ENCODE peak calls at places on chromosomes 13 and 19, in ten cellular contexts. Y is uterus, D is GM12891, U is endothelial cell of umbilical vein, C is ovary, K is breast epithelium, V is lower leg skin, X is upper lobe of left lung, M is IMR-90, R is adrenal gland. E is an unnamed sample.

GRCh38 chr13:113539822-113540221 is 44.7 kb upstream of the TFDP1 start:
- DNase-seq in V (peak), K (no peak), U (no peak), R (no peak), D (no peak), M (no peak), Y (no peak), X (no peak), C (no peak), E (no peak)

GRCh38 chr13:76473552-76474134 is 412.6 kb downstream of the KCTD12 start:
- DNase-seq in D (peak), C (peak), U (peak), Y (peak), R (peak), V (peak), M (peak), X (peak), K (peak), E (peak)

GRCh38 chr19:48608798-48609263 is 2.3 kb downstream of the SPACA4 start:
- DNase-seq in Y (no peak), V (no peak), M (no peak), C (no peak), K (no peak), X (no peak), R (peak), D (peak), U (no peak), E (peak)

GRCh38 chr13:33260168-33261098 is 25.1 kb downstream of the STARD13 start:
- DNase-seq in Y (no peak), R (no peak), K (no peak), X (peak), V (no peak), D (no peak), C (no peak), M (peak), U (no peak), E (no peak)

GRCh38 chr19:37966211-37967072 is 59.4 kb downstream of the SIPA1L3 start:
- DNase-seq in C (no peak), M (peak), V (peak), R (no peak), X (no peak), D (no peak), K (peak), U (no peak), Y (no peak), E (no peak)

GRCh38 chr13:20960663-20961309 is 58.2 kb upstream of the XPO4 start:
- DNase-seq in C (no peak), R (no peak), Y (no peak), D (no peak), M (no peak), U (peak), K (no peak), V (peak), X (no peak), E (no peak)

GRCh38 chr13:76229281-76229680 is 593.2 kb downstream of the LMO7 start:
- DNase-seq in C (no peak), U (no peak), V (no peak), D (no peak), X (no peak), M (no peak), Y (no peak), K (no peak), R (no peak), E (no peak)

GRCh38 chr13:31043891-31044657 is 111.6 kb downstream of the TEX26 start:
- DNase-seq in D (peak), M (peak), U (peak), C (peak), X (peak), Y (peak), V (peak), K (peak), R (peak), E (peak)

GRCh38 chr13:114131581-114132418 is 623 bp downstream of the RASA3 start:
- DNase-seq in Y (peak), V (no peak), D (no peak), M (no peak), K (no peak), U (no peak), X (no peak), C (no peak), R (no peak), E (no peak)

GRCh38 chr19:10112037-10112751 is 701 bp downstream of the P2RY11 start:
- DNase-seq in V (no peak), D (no peak), R (no peak), M (no peak), K (no peak), X (peak), C (no peak), U (no peak), Y (no peak), E (no peak)

GRCh38 chr13:36975172-36975571 is 24.0 kb downstream of the ALG5 start:
- DNase-seq in M (no peak), K (no peak), Y (no peak), V (no peak), D (no peak), R (no peak), U (no peak), X (no peak), C (no peak), E (no peak)

GRCh38 chr19:4033028-4033956 is 25.8 kb downstream of the PIAS4 start:
- DNase-seq in U (no peak), C (no peak), X (no peak), K (no peak), M (no peak), D (no peak), V (no peak), R (no peak), Y (no peak), E (no peak)

GRCh38 chr19:4776436-4777205 is 14.9 kb upstream of the FEM1A start:
- DNase-seq in Y (no peak), C (no peak), X (no peak), R (no peak), V (no peak), D (no peak), M (no peak), K (no peak), U (no peak), E (no peak)

GRCh38 chr19:54379187-54379678 is 14.5 kb upstream of the LAIR1 start:
- DNase-seq in C (no peak), D (no peak), U (no peak), Y (no peak), X (no peak), M (no peak), K (no peak), R (no peak), V (no peak), E (no peak)

GRCh38 chr13:53953205-53953604 is 924.6 kb downstream of the OLFM4 start:
- DNase-seq in R (no peak), V (no peak), Y (no peak), K (no peak), X (no peak), C (no peak), M (no peak), U (no peak), D (no peak), E (no peak)

GRCh38 chr19:42065051-42065450 is 5.0 kb downstream of the GRIK5 start:
- DNase-seq in K (no peak), M (no peak), U (no peak), R (no peak), C (no peak), Y (no peak), V (no peak), X (no peak), D (no peak), E (no peak)

GRCh38 chr13:44938854-44939253 is 50.4 kb downstream of the NUFIP1 start:
- DNase-seq in X (no peak), V (no peak), R (no peak), Y (no peak), M (no peak), K (no peak), U (no peak), D (no peak), C (no peak), E (no peak)

GRCh38 chr13:25046274-25046984 is 49.5 kb upstream of the PABPC3 start:
- DNase-seq in D (no peak), K (no peak), M (no peak), X (no peak), V (no peak), R (no peak), C (no peak), U (no peak), Y (no peak), E (no peak)

GRCh38 chr19:46608581-46609345 is 7.6 kb downstream of the CALM3 start:
- DNase-seq in X (no peak), U (no peak), V (peak), C (peak), R (no peak), D (no peak), Y (no peak), M (no peak), K (no peak), E (no peak)

GRCh38 chr19:2270572-2271515 is 11.1 kb downstream of the PEAK3 start:
- DNase-seq in V (peak), X (peak), Y (peak), K (peak), D (no peak), M (peak), C (peak), R (peak), U (peak), E (peak)
- TF ChIP-seq POLR2A in V (no peak), X (peak), Y (peak), K (no peak), D (peak), M (peak), C (peak), R (peak), U (peak), E (no peak)

DNA sequence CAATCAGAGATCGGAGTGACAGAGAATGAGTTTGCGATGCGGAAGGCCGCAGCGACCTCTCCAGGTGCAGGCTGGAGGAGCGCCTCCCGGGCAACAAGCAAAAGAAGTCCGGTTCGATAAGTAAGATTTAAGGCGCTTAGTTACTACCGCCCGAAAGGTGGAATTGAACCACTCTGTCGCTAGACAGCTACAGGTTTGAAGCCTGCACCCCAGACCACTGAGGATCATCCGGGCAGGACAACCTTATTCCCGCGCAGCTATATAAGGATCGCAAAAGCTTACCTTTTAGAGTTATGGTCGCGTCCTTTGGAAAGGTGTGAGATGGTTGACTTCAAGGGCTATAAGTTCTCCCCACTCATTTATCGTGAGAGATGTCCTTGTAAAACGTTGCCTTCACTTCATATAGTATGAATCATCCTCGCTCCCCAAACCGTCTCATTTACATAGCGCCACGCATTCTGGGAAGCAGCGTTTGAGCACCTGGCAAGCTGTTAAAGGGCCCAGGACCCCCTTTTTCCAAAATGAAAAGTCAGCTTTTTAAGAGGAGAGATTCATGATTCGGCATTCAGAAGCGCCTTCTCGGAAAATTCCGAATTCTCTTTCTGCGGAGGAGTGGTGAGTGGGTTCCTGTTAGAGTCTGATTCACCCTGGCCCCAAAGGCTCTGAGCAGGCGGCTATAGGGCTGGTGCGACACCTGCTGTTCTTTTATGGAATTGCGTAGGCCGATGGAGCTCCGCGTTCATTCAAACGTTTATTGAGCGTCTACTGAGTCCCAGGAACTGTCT is 10.8 kb downstream of the FOSB start:
- DNase-seq in C (peak), Y (peak), U (peak), K (peak), R (peak), X (peak), D (peak), M (peak), V (peak), E (no peak)
- TF ChIP-seq POLR2A in C (no peak), Y (no peak), U (no peak), K (no peak), R (peak), X (no peak), D (peak), M (no peak), V (no peak), E (no peak)

GRCh38 chr19:29676586-29676985 is 11.3 kb downstream of the PLEKHF1 start:
- DNase-seq in U (no peak), Y (no peak), X (peak), C (peak), V (peak), M (no peak), D (no peak), R (no peak), K (no peak), E (no peak)

GRCh38 chr19:29675120-29675649 is 9.9 kb downstream of the PLEKHF1 start:
- DNase-seq in D (no peak), U (no peak), Y (no peak), K (no peak), V (no peak), R (no peak), C (peak), M (no peak), X (no peak), E (no peak)

GRCh38 chr19:29678484-29679106 is 13.3 kb downstream of the PLEKHF1 start:
- DNase-seq in X (no peak), V (no peak), K (peak), M (no peak), Y (peak), D (no peak), R (peak), U (no peak), C (peak), E (no peak)

GRCh38 chr19:29675650-29676186 is 10.5 kb downstream of the PLEKHF1 start:
- DNase-seq in Y (no peak), R (no peak), M (no peak), X (peak), V (no peak), U (no peak), C (peak), K (no peak), D (no peak), E (no peak)

DNA sequence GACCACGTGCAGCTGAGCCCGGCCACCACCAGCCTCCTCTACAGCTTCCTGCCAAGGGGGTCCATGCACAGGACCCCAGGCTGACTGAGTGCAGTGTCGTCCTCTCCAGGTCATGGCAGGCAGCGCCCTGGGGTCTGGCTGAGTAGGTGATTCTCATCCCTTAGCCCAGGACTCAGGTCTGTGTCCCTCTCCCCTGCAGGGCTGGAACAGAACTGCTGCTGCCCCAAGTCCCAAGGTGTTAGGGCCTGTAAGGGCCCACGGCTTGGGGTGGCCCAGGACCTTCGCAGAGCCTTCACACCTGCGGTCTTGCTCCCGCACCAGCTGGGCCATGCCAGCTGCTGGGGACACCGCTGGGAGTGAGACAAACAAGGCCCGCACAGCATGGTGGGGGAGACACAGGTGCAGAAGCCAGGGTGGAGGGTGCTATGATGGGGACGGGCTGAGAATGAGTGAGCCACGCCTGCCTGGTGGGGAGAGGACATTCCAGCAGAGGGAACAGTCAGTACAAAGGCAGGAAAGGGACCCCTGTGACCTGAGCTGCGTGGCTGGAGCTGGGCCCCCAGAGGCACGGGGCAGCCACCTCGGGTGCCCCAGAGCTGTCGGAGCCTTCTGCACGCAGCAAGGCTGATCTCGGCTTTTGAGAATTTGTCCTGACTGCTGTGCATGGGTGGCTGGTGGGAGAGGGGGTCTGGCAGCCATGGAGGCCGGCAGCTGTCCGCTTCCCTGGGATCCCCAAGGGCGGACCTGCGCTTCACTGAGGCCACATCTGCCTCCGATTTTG is 11.9 kb downstream of the PLEKHF1 start:
- DNase-seq in D (no peak), C (no peak), K (no peak), M (no peak), X (no peak), Y (no peak), R (no peak), U (no peak), V (peak), E (no peak)
- TF ChIP-seq POLR2A in D (no peak), C (no peak), K (no peak), M (no peak), X (no peak), Y (no peak), R (no peak), U (no peak), V (no peak), E (no peak)

GRCh38 chr13:102774210-102774560 is 599 bp upstream of the TEX30 start:
- DNase-seq in U (no peak), M (no peak), Y (no peak), X (no peak), R (no peak), D (no peak), V (peak), C (no peak), K (no peak), E (no peak)
- TF ChIP-seq POLR2A in U (no peak), M (no peak), Y (no peak), X (no peak), R (no peak), D (no peak), V (no peak), C (no peak), K (no peak), E (no peak)

GRCh38 chr19:50376166-50377050 is at the start of gene NR1H2:
- DNase-seq in D (peak), R (peak), C (peak), M (peak), U (peak), V (peak), Y (peak), K (peak), X (peak), E (peak)
- TF ChIP-seq POLR2A in D (peak), R (peak), C (peak), M (peak), U (peak), V (no peak), Y (peak), K (peak), X (no peak), E (peak)